ENCODE peak calls at places on chromosomes 12 and 14, in ten cellular contexts. N is body of pancreas; M is CD4-positive, CD25-positive, alpha-beta regulatory T cell; S is A549; Q is CD8-positive, alpha-beta memory T cell; J is stomach; F is right cardiac atrium; B is substantia nigra; G is ovary; X is Panc1. K is an unnamed sample.

GRCh38 chr14:48936352-48936751 is 649.8 kb downstream of the RPS29 start:
- DNase-seq in N (no peak), M (no peak), S (no peak), Q (no peak), J (no peak), F (no peak), B (no peak), G (no peak), X (no peak), K (peak; percentile 64)

GRCh38 chr12:99960312-99960711 is 24.4 kb downstream of the ANKS1B start:
- DNase-seq in N (no peak), M (no peak), S (no peak), Q (no peak), J (no peak), F (no peak), B (no peak), G (no peak), X (no peak), K (no peak)

GRCh38 chr12:7934560-7935463 is 1.2 kb downstream of the SLC2A3 start:
- DNase-seq in N (no peak), M (no peak), S (no peak), Q (no peak), J (no peak), F (no peak), B (no peak), G (no peak), X (no peak), K (no peak)

GRCh38 chr12:89994901-89995300 is 286.3 kb upstream of the ATP2B1 start:
- DNase-seq in N (no peak), M (no peak), S (no peak), Q (no peak), J (no peak), F (no peak), B (no peak), G (no peak), X (no peak), K (no peak)

GRCh38 chr12:89544730-89545184 is 18.9 kb upstream of the POC1B start:
- DNase-seq in N (peak; percentile 35), M (no peak), S (no peak), Q (no peak), J (peak; percentile 77), F (peak; percentile 71), B (no peak), G (peak; percentile 40), X (no peak), K (peak; percentile 64)

GRCh38 chr12:115859231-115859630 is 418.3 kb downstream of the MED13L start:
- DNase-seq in N (no peak), M (no peak), S (no peak), Q (no peak), J (no peak), F (no peak), B (no peak), G (no peak), X (no peak), K (no peak)

GRCh38 chr12:43206396-43206795 is 345.6 kb downstream of the ADAMTS20 start:
- DNase-seq in N (no peak), M (no peak), S (no peak), Q (no peak), J (no peak), F (no peak), B (no peak), G (no peak), X (no peak), K (no peak)

GRCh38 chr14:21694425-21694824 is 20.8 kb upstream of the OR4E1 start:
- DNase-seq in N (no peak), M (no peak), S (no peak), Q (no peak), J (no peak), F (no peak), B (no peak), G (no peak), X (no peak), K (no peak)

GRCh38 chr14:81990312-81990761 is 456.7 kb upstream of the SEL1L start:
- DNase-seq in N (peak; percentile 66), M (peak; percentile 50), S (peak; percentile 6), Q (peak; percentile 4), J (peak; percentile 45), F (no peak), B (no peak), G (no peak), X (peak; percentile 38), K (no peak)

GRCh38 chr14:75452324-75452723 is 24.5 kb downstream of the JDP2 start:
- DNase-seq in N (peak; percentile 13), M (no peak), S (no peak), Q (no peak), J (no peak), F (peak; percentile 76), B (no peak), G (no peak), X (no peak), K (no peak)

GRCh38 chr14:75448209-75448608 is 20.4 kb downstream of the JDP2 start:
- DNase-seq in N (no peak), M (no peak), S (no peak), Q (no peak), J (no peak), F (no peak), B (no peak), G (no peak), X (no peak), K (peak; percentile 61)

GRCh38 chr14:75449703-75450102 is 21.9 kb downstream of the JDP2 start:
- DNase-seq in N (no peak), M (no peak), S (no peak), Q (no peak), J (no peak), F (no peak), B (no peak), G (no peak), X (no peak), K (no peak)

GRCh38 chr14:75452900-75453816 is 25.3 kb downstream of the JDP2 start:
- DNase-seq in N (peak; percentile 48), M (no peak), S (peak; percentile 56), Q (no peak), J (no peak), F (peak; percentile 91), B (no peak), G (peak; percentile 89), X (no peak), K (peak; percentile 92)

DNA sequence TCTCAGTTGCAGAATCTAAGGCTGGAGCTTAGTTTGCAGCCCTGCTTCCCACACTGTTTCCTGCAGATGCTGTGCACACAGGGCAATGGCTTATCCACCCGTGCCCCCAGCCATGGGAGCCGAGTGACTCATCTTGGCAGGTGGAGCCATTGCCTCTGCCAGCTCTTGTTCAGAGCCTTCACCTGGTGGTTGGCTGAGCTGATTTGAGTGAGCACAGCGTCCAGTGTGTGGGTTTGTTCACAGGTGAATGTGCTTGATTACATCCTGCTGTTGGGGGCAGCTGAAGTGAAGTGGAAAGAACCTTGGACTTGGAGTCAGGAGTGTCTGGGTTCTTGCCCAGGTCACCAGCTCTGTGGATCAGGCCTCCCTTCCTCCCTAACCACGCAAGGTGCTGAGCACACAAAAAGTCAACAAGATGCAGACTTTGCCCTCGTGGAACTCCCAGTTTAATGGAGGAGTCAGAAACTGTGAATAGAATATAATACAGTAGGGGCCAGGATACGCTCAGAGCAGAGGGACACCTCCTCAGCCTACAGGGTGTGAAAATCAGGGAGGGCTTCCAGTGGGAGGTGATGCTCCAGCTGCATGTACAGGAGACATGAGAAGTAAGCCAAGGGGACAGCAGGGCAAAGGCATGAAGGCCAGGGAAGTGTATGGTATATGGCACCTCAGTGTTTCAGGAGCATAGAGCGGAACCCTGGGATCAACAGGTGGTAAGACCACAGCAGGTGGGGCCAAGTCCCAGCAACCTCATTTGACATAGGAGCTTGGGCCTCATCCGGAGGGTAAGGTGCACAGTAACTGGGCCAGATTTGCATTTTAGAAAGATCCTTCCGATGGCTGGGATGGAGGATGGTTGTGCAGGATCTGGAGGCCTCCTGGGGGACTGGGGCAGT is 22.8 kb downstream of the JDP2 start:
- DNase-seq in N (peak; percentile 94), M (no peak), S (no peak), Q (no peak), J (peak; percentile 90), F (no peak), B (no peak), G (peak; percentile 61), X (no peak), K (peak; percentile 84)
- H3K27ac ChIP-seq in N (peak overlapping the region; percentile 83), M (no peak overlapping the region), S (peak overlapping the region; percentile 26), Q (no peak overlapping the region), J (peak overlapping the region; percentile 79), F (no peak overlapping the region), B (no peak overlapping the region), G (peak overlapping the region; percentile 13), X (no peak overlapping the region), K (peak overlapping the region; percentile 86)

DNA sequence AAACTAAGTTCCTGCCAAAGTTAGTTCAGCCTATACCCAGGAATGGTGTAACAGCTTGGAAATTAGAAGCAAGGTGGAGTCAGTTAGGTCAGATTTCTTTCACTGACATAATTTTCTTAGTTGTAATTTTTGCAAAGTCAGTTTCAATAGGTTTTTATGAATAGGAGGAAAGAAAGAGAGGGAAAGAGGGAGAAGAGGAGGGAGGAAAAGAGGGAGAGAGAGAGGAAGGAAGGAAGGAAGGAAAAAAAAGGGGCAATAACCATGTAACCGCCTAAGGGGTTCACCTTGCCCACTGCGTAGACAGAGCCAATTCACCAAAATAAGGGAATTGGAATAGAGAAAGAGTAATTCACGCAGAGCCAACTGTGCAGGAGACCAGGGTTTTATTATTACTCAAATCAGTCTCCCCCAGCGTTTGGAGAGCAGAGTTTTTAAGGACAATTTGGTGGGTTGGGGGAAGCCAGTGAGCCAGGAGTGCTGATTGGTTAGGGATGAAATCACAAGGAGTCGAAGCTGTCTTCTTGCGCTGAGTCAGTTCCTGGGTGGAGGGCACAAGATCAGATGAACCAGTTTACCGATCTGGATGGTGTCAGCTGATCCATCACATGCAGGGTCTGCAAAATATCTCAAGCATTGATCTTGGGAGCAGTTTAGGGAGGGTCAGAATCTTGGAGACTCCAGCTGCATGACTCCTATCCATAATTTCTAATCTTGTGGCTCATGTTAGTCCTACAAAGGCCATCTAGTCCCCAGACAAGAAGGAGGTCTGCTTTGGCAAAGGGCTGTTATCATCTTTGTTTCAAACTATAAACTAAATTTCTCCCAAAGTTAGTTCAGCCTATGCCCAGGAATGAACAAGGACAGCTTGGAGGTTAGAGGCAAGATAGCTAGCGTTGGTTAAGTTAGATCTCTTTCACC is 126.0 kb upstream of the AMIGO2 start:
- DNase-seq in N (no peak), M (peak; percentile 62), S (no peak), Q (no peak), J (no peak), F (no peak), B (no peak), G (no peak), X (no peak), K (no peak)
- H3K27ac ChIP-seq in N (no peak overlapping the region), M (peak overlapping the region; percentile 74), S (peak overlapping the region; percentile 26), Q (peak overlapping the region; percentile 21), J (no peak overlapping the region), F (no peak overlapping the region), B (no peak overlapping the region), G (no peak overlapping the region), X (no peak overlapping the region), K (no peak overlapping the region)

GRCh38 chr12:45458854-45459807 is 243.2 kb downstream of the ANO6 start:
- DNase-seq in N (no peak), M (no peak), S (no peak), Q (no peak), J (no peak), F (no peak), B (no peak), G (no peak), X (no peak), K (no peak)
- H3K27ac ChIP-seq in N (no peak overlapping the region), M (no peak overlapping the region), S (no peak overlapping the region), Q (no peak overlapping the region), J (no peak overlapping the region), F (no peak overlapping the region), B (no peak overlapping the region), G (no peak overlapping the region), X (no peak overlapping the region), K (no peak overlapping the region)

DNA sequence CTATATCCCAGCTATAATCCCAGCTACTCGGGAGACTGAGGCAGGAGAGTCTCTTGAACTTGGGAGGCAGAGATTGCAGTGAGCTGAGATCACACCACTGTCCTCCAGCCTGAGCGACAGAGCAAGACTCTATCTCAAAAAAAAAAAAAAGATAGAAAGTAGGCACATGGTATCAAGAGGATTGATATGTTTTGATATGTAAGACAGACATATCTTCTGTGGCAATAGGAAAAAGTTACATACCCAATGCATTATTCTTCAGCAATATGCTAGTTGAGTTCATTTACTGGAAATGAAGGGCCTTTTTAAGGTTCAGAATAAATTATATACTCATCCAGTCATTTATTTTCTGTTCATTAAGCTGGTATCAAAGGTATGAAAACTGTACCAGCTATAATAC is 393.4 kb downstream of the GLT1D1 start:
- DNase-seq in N (no peak), M (no peak), S (no peak), Q (no peak), J (no peak), F (no peak), B (no peak), G (no peak), X (no peak), K (no peak)
- H3K27ac ChIP-seq in N (no peak overlapping the region), M (no peak overlapping the region), S (no peak overlapping the region), Q (no peak overlapping the region), J (no peak overlapping the region), F (no peak overlapping the region), B (no peak overlapping the region), G (no peak overlapping the region), X (no peak overlapping the region), K (no peak overlapping the region)